ENCODE peak calls at places on chromosomes 16 and 17, in six cellular contexts. G is IMR-90, Z is mesenchymal stem cell, X is trophoblast cell, H is H9, W is H1. C is an unnamed sample.

GRCh38 chr17:50428831-50429424 is 2.9 kb downstream of the ACSF2 start:
- DNase-seq in G (no peak), Z (no peak), X (peak), H (no peak), W (no peak), C (no peak)

GRCh38 chr16:84785843-84786538 is 33.8 kb upstream of the CRISPLD2 start:
- DNase-seq in G (peak), Z (peak), X (no peak), H (no peak), W (no peak), C (no peak)

GRCh38 chr17:64328875-64329405 is 61.7 kb downstream of the PECAM1 start:
- DNase-seq in G (no peak), Z (no peak), X (no peak), H (no peak), W (no peak), C (no peak)

GRCh38 chr17:74723891-74724290 is 11.2 kb upstream of the CD300LF start:
- DNase-seq in G (no peak), Z (no peak), X (no peak), H (no peak), W (no peak), C (no peak)

GRCh38 chr17:7079581-7080444 is at the start of gene CLEC10A:
- DNase-seq in G (no peak), Z (no peak), X (no peak), H (no peak), W (no peak), C (no peak)

GRCh38 chr16:85306071-85306792 is 194.0 kb upstream of the CIBAR2 start:
- DNase-seq in G (peak), Z (peak), X (peak), H (peak), W (no peak), C (no peak)

GRCh38 chr16:8278181-8278580 is 312.1 kb downstream of the TMEM114 start:
- DNase-seq in G (no peak), Z (no peak), X (no peak), H (no peak), W (no peak), C (no peak)

GRCh38 chr17:17069849-17070248 is 27.6 kb downstream of the MPRIP start:
- DNase-seq in G (no peak), Z (no peak), X (no peak), H (no peak), W (no peak), C (no peak)

GRCh38 chr17:37813753-37814152 is 68.9 kb upstream of the HNF1B start:
- DNase-seq in G (peak), Z (peak), X (no peak), H (no peak), W (no peak), C (no peak)

GRCh38 chr16:48503779-48504178 is 106.2 kb downstream of the N4BP1 start:
- DNase-seq in G (peak), Z (no peak), X (no peak), H (no peak), W (no peak), C (no peak)

GRCh38 chr16:54942353-54942943 is 11.8 kb downstream of the IRX5 start:
- DNase-seq in G (no peak), Z (no peak), X (no peak), H (no peak), W (no peak), C (no peak)

GRCh38 chr16:2226918-2227317 is 3.5 kb downstream of the E4F1 start:
- DNase-seq in G (no peak), Z (no peak), X (no peak), H (no peak), W (no peak), C (no peak)

GRCh38 chr16:2226245-2226793 is 2.9 kb downstream of the E4F1 start:
- DNase-seq in G (no peak), Z (no peak), X (no peak), H (no peak), W (no peak), C (no peak)

GRCh38 chr16:2228161-2228824 is 4.9 kb downstream of the E4F1 start:
- DNase-seq in G (no peak), Z (no peak), X (no peak), H (no peak), W (no peak), C (no peak)

GRCh38 chr16:2223375-2224182 is at the start of gene E4F1:
- DNase-seq in G (peak), Z (peak), X (peak), H (no peak), W (peak), C (peak)

DNA sequence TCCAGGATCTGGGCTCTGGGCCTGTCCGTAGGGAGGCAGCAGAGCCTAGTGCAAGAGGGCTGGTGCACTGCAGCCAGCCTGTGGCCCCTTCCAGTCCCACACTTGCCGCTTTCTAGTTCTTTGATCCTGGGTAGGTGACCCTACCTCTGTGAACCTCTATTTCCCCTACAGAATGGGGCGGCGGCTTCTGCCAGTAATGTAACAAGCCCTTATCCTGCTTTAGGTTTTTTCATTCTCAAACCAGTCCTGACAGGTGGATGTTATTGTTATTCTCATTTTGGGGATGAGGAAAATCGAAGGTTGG is 744 bp downstream of the E4F1 start:
- DNase-seq in G (peak), Z (no peak), X (no peak), H (no peak), W (no peak), C (no peak)
- H2AFZ ChIP-seq in G (peak), Z (no peak), X (peak), H (no peak), W (no peak), C (peak)

DNA sequence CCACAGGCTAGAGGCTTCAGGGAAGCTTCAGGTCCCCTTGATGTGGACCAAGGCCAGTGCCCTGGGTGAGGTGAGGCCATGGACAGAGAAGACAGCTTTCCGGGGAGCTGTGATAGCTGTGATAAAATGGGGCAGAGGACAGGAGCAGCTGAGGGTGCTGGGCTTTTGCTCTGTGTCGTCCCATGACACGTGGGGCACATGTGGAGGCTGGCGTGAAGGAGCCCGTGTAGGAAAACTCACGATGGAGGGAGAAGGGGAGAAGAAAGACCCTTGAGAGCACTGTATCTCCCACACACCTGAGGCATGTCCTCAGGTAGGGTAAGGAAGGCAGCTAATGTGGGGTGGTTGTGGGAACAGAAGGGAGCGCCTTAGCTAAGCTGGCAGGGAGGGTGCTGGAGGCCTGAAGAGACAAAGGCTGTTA is 21.3 kb downstream of the B9D1 start:
- DNase-seq in G (no peak), Z (no peak), X (no peak), H (peak), W (no peak), C (no peak)
- H4K91ac ChIP-seq in G (no peak), Z (peak), X (no peak), H (no peak), W (no peak), C (no peak)

GRCh38 chr16:68015681-68016080 is at the start of gene DPEP2NB:
- DNase-seq in G (no peak), Z (no peak), X (peak), H (no peak), W (no peak), C (no peak)
- H2BK120ac ChIP-seq in G (no peak), Z (no peak), X (no peak), H (no peak), W (no peak), C (no peak)

GRCh38 chr16:2027024-2028010 is 615 bp downstream of the NHERF2 start:
- DNase-seq in G (peak), Z (peak), X (no peak), H (no peak), W (no peak), C (no peak)
- H2AFZ ChIP-seq in G (peak), Z (no peak), X (no peak), H (no peak), W (no peak), C (peak)

GRCh38 chr16:4927661-4928060 is 9.3 kb downstream of the PPL start:
- DNase-seq in G (no peak), Z (no peak), X (no peak), H (no peak), W (no peak), C (no peak)
- H4K91ac ChIP-seq in G (no peak), Z (no peak), X (no peak), H (no peak), W (no peak), C (no peak)

GRCh38 chr17:33369149-33369548 is 76.1 kb upstream of the ASIC2 start:
- DNase-seq in G (no peak), Z (no peak), X (peak), H (no peak), W (no peak), C (no peak)
- H2BK120ac ChIP-seq in G (no peak), Z (no peak), X (no peak), H (no peak), W (no peak), C (no peak)

GRCh38 chr17:61575352-61575975 is 15.6 kb downstream of the NACA2 start:
- DNase-seq in G (peak), Z (no peak), X (no peak), H (no peak), W (no peak), C (no peak)
- H2AFZ ChIP-seq in G (peak), Z (no peak), X (no peak), H (no peak), W (no peak), C (no peak)

DNA sequence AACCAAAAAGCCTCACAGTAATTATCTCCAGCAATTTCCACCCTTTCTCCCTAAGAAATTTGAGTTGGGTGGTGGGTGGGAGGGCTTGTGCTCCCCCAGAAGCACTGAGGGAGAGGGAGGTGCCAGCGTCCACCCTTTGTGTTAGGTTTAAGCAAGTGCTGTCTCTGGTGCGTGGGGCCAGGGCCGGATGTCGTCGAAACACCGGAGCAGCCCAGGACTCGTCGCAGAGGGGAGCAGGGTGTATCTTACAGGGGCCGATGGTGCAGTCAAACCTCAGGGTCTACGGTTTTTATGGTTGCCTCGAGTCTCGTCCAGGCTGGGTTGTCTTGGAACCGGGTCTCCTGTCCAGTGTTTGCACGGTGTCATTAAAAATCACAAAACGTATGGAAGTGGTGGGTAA is 35.3 kb downstream of the METRNL start:
- DNase-seq in G (no peak), Z (no peak), X (no peak), H (no peak), W (no peak), C (no peak)
- H4K91ac ChIP-seq in G (no peak), Z (no peak), X (no peak), H (no peak), W (no peak), C (no peak)

DNA sequence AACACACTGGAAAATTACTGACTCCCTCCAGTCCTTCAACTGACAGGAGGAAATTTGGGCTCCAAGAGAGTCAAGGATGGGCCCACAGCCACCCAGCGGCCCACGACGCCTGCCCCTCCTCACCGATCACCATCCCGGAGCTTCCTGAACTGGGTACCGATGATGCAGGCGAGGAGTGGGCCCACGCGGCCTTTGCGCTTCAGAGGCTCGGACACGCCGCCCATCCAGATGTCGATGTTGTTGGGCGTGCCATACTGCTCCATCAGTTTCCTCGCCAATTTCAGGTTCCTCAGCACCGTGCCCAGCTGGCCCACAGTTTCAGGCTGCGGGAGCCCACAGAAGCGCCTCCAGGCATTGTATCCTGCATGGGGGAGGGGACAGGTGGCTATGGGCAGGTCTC is 9.2 kb downstream of the MPO start:
- DNase-seq in G (no peak), Z (no peak), X (no peak), H (no peak), W (no peak), C (no peak)
- H2BK120ac ChIP-seq in G (no peak), Z (no peak), X (no peak), H (no peak), W (no peak), C (no peak)

GRCh38 chr17:35893751-35894150 is 13.6 kb upstream of the CCL5 start:
- DNase-seq in G (no peak), Z (no peak), X (no peak), H (no peak), W (no peak), C (no peak)

GRCh38 chr17:35894206-35894605 is 14.0 kb upstream of the CCL5 start:
- DNase-seq in G (no peak), Z (no peak), X (peak), H (no peak), W (no peak), C (no peak)

GRCh38 chr17:35891273-35891672 is 11.1 kb upstream of the CCL5 start:
- DNase-seq in G (no peak), Z (no peak), X (no peak), H (no peak), W (no peak), C (no peak)

GRCh38 chr17:35890774-35891155 is 10.6 kb upstream of the CCL5 start:
- DNase-seq in G (no peak), Z (no peak), X (no peak), H (peak), W (no peak), C (no peak)

DNA sequence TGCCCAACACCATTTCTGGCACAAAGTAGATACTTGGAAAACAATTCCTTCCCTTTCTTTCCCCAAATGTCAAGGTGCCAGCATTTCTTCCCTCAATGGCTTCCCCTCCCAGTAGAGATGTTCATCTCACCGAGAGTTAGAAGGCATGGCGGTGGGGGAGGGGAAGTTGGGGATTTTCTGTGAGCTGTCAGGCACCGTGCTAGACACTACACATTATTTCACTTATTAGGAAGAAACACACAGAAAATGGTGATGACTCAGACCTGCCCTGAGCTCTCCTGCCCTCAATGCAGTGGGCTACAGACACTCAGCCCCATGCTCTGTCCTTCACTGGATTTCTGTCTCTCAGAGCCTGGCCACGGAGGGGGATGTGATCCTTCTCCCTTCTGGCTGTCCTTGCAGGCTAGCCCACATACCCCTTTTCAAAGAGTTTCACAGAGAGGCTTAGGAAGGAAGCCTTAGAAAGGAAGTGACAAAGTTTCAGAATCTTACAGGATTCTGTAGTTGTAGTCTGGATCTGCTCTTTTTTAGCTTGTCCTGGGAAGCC is 12.0 kb upstream of the CCL5 start:
- DNase-seq in G (peak), Z (peak), X (peak), H (no peak), W (no peak), C (no peak)
- H2AFZ ChIP-seq in G (no peak), Z (no peak), X (no peak), H (no peak), W (no peak), C (no peak)

C was measured in neuronal stem cell.